ENCODE peak calls at places on chromosome 1, in eight cellular contexts. One of them, this sample, is unnamed.
A peak's percentile ranks its signal among the peaks of the same experiment; 100 is the strongest.

GRCh38 chr1:214330715-214331114 is 49.8 kb downstream of the SMYD2 start:
- DNase-seq in GM04504: no peak
- DNase-seq in kidney: no peak
- DNase-seq in stimulated activated CD4-positive, alpha-beta T cell treated with anti-CD3 and anti-CD28 coated beads, TNF-alpha, amount 100 ng/mL, for 1 hour: no peak
- DNase-seq in T-helper 22 cell: no peak
- DNase-seq in GM06990: no peak
- DNase-seq in NCI-H345: no peak
- DNase-seq in Kasumi-1: no peak
- DNase-seq in this sample: no peak

GRCh38 chr1:77465139-77465538 is 183.3 kb downstream of the AK5 start:
- DNase-seq in T-helper 22 cell: no peak
- DNase-seq in GM04504: no peak
- DNase-seq in GM06990: no peak
- DNase-seq in kidney: no peak
- DNase-seq in Kasumi-1: no peak
- DNase-seq in stimulated activated CD4-positive, alpha-beta T cell treated with anti-CD3 and anti-CD28 coated beads, TNF-alpha, amount 100 ng/mL, for 1 hour: no peak
- DNase-seq in NCI-H345: no peak
- DNase-seq in this sample: no peak

GRCh38 chr1:234478152-234478480 is 863 bp downstream of the TARBP1 start:
- DNase-seq in GM04504: no peak
- DNase-seq in kidney: peak; percentile 90
- DNase-seq in Kasumi-1: peak; percentile 48
- DNase-seq in NCI-H345: peak; percentile 65
- DNase-seq in T-helper 22 cell: peak; percentile 36
- DNase-seq in GM06990: peak; percentile 83
- DNase-seq in stimulated activated CD4-positive, alpha-beta T cell treated with anti-CD3 and anti-CD28 coated beads, TNF-alpha, amount 100 ng/mL, for 1 hour: peak; percentile 18
- DNase-seq in this sample: peak; percentile 67

GRCh38 chr1:10635992-10636391 is 160.5 kb downstream of the CASZ1 start:
- DNase-seq in kidney: no peak
- DNase-seq in GM06990: no peak
- DNase-seq in T-helper 22 cell: no peak
- DNase-seq in stimulated activated CD4-positive, alpha-beta T cell treated with anti-CD3 and anti-CD28 coated beads, TNF-alpha, amount 100 ng/mL, for 1 hour: no peak
- DNase-seq in Kasumi-1: no peak
- DNase-seq in GM04504: no peak
- DNase-seq in NCI-H345: no peak
- DNase-seq in this sample: no peak

GRCh38 chr1:3349161-3349967 is 105.1 kb upstream of the ARHGEF16 start:
- DNase-seq in NCI-H345: no peak
- DNase-seq in Kasumi-1: no peak
- DNase-seq in kidney: no peak
- DNase-seq in GM04504: no peak
- DNase-seq in GM06990: no peak
- DNase-seq in T-helper 22 cell: no peak
- DNase-seq in stimulated activated CD4-positive, alpha-beta T cell treated with anti-CD3 and anti-CD28 coated beads, TNF-alpha, amount 100 ng/mL, for 1 hour: no peak
- DNase-seq in this sample: peak; percentile 64

GRCh38 chr1:70293186-70293843 is 61.2 kb downstream of the ANKRD13C start:
- DNase-seq in NCI-H345: no peak
- DNase-seq in stimulated activated CD4-positive, alpha-beta T cell treated with anti-CD3 and anti-CD28 coated beads, TNF-alpha, amount 100 ng/mL, for 1 hour: no peak
- DNase-seq in GM04504: no peak
- DNase-seq in GM06990: no peak
- DNase-seq in kidney: no peak
- DNase-seq in T-helper 22 cell: no peak
- DNase-seq in Kasumi-1: no peak
- DNase-seq in this sample: no peak

GRCh38 chr1:109827466-109827865 is 63.7 kb upstream of the EPS8L3 start:
- DNase-seq in GM06990: no peak
- DNase-seq in GM04504: no peak
- DNase-seq in NCI-H345: no peak
- DNase-seq in kidney: no peak
- DNase-seq in T-helper 22 cell: no peak
- DNase-seq in Kasumi-1: no peak
- DNase-seq in stimulated activated CD4-positive, alpha-beta T cell treated with anti-CD3 and anti-CD28 coated beads, TNF-alpha, amount 100 ng/mL, for 1 hour: no peak
- DNase-seq in this sample: peak; percentile 57

GRCh38 chr1:7847599-7847998 is 5.3 kb downstream of the UTS2 start:
- DNase-seq in stimulated activated CD4-positive, alpha-beta T cell treated with anti-CD3 and anti-CD28 coated beads, TNF-alpha, amount 100 ng/mL, for 1 hour: no peak
- DNase-seq in NCI-H345: no peak
- DNase-seq in kidney: no peak
- DNase-seq in T-helper 22 cell: no peak
- DNase-seq in Kasumi-1: no peak
- DNase-seq in GM04504: peak; percentile 66
- DNase-seq in GM06990: no peak
- DNase-seq in this sample: peak; percentile 14

GRCh38 chr1:117060441-117061317 is 553 bp downstream of the TTF2 start:
- DNase-seq in T-helper 22 cell: peak; percentile 27
- DNase-seq in GM06990: no peak
- DNase-seq in Kasumi-1: peak; percentile 41
- DNase-seq in GM04504: no peak
- DNase-seq in kidney: peak; percentile 84
- DNase-seq in stimulated activated CD4-positive, alpha-beta T cell treated with anti-CD3 and anti-CD28 coated beads, TNF-alpha, amount 100 ng/mL, for 1 hour: no peak
- DNase-seq in NCI-H345: peak; percentile 37
- DNase-seq in this sample: peak; percentile 68

This sample was measured in Daoy.